ENCODE peak calls at places on chromosomes 4 and X, in four cellular contexts. One of them, this sample, is unnamed.
A peak's percentile ranks its signal among the peaks of the same experiment; 100 is the strongest.

GRCh38 chr4:12846368-12846767 is 637.8 kb downstream of the RAB28 start:
- DNase-seq in transverse colon: no peak
- DNase-seq in heart left ventricle: no peak
- DNase-seq in IMR-90: no peak
- DNase-seq in this sample: no peak

GRCh38 chr4:9923195-9923812 is 98.0 kb downstream of the SLC2A9 start:
- DNase-seq in transverse colon: no peak
- DNase-seq in heart left ventricle: no peak
- DNase-seq in IMR-90: no peak
- DNase-seq in this sample: no peak

GRCh38 chr4:138218976-138219375 is 23.2 kb downstream of the SLC7A11 start:
- DNase-seq in transverse colon: no peak
- DNase-seq in heart left ventricle: no peak
- DNase-seq in IMR-90: no peak
- DNase-seq in this sample: no peak

GRCh38 chr4:48585401-48585800 is 95.3 kb downstream of the ZAR1 start:
- DNase-seq in transverse colon: no peak
- DNase-seq in heart left ventricle: no peak
- DNase-seq in IMR-90: no peak
- DNase-seq in this sample: no peak

GRCh38 chr4:172088556-172088955 is 275.4 kb downstream of the GALNTL6 start:
- DNase-seq in transverse colon: no peak
- DNase-seq in heart left ventricle: no peak
- DNase-seq in IMR-90: no peak
- DNase-seq in this sample: no peak

GRCh38 chr4:169810325-169811323 is 52.9 kb upstream of the HPF1 start:
- DNase-seq in transverse colon: peak; percentile 10
- DNase-seq in heart left ventricle: no peak
- DNase-seq in IMR-90: peak; percentile 81
- DNase-seq in this sample: no peak

GRCh38 chrX:144327515-144327914 is 443.6 kb downstream of the UBE2NL start:
- DNase-seq in transverse colon: no peak
- DNase-seq in heart left ventricle: no peak
- DNase-seq in IMR-90: no peak
- DNase-seq in this sample: no peak

GRCh38 chr4:8225704-8226443 is 26.8 kb downstream of the SH3TC1 start:
- DNase-seq in transverse colon: no peak
- DNase-seq in heart left ventricle: no peak
- DNase-seq in IMR-90: no peak
- DNase-seq in this sample: no peak

GRCh38 chr4:69759189-69759604 is 1.2 kb downstream of the SULT1B1 start:
- DNase-seq in transverse colon: peak; percentile 20
- DNase-seq in heart left ventricle: no peak
- DNase-seq in IMR-90: no peak
- DNase-seq in this sample: no peak

GRCh38 chrX:97429101-97429500 is 545.4 kb downstream of the RPA4 start:
- DNase-seq in transverse colon: no peak
- DNase-seq in heart left ventricle: no peak
- DNase-seq in IMR-90: no peak
- DNase-seq in this sample: no peak

GRCh38 chrX:729583-730409 is 99.2 kb downstream of the SHOX start:
- DNase-seq in transverse colon: no peak
- DNase-seq in heart left ventricle: no peak
- DNase-seq in IMR-90: no peak
- DNase-seq in this sample: no peak

GRCh38 chrX:22171287-22172060 is 101.2 kb upstream of the CBLL2 start:
- DNase-seq in transverse colon: no peak
- DNase-seq in heart left ventricle: no peak
- DNase-seq in IMR-90: no peak
- DNase-seq in this sample: no peak

GRCh38 chrX:69179380-69179911 is 14.2 kb upstream of the PJA1 start:
- DNase-seq in transverse colon: no peak
- DNase-seq in heart left ventricle: no peak
- DNase-seq in IMR-90: peak; percentile 29
- DNase-seq in this sample: no peak

GRCh38 chrX:145936769-145937168 is 119.1 kb downstream of the SLITRK2 start:
- DNase-seq in transverse colon: no peak
- DNase-seq in heart left ventricle: no peak
- DNase-seq in IMR-90: no peak
- DNase-seq in this sample: no peak

GRCh38 chrX:134542485-134542884 is 82.5 kb downstream of the HPRT1 start:
- DNase-seq in transverse colon: no peak
- DNase-seq in heart left ventricle: peak; percentile 25
- DNase-seq in IMR-90: peak; percentile 70
- DNase-seq in this sample: no peak

GRCh38 chr4:40809058-40809457 is 59.3 kb downstream of the NSUN7 start:
- DNase-seq in transverse colon: no peak
- DNase-seq in heart left ventricle: no peak
- DNase-seq in IMR-90: no peak
- DNase-seq in this sample: no peak

GRCh38 chr4:130288576-130288975 is 1192.6 kb downstream of the C4orf33 start:
- DNase-seq in transverse colon: no peak
- DNase-seq in heart left ventricle: no peak
- DNase-seq in IMR-90: no peak
- DNase-seq in this sample: no peak

GRCh38 chr4:742096-742741 is 36.6 kb downstream of the PCGF3 start:
- DNase-seq in transverse colon: no peak
- DNase-seq in heart left ventricle: no peak
- DNase-seq in IMR-90: no peak
- DNase-seq in this sample: no peak

GRCh38 chr4:88414755-88415154 is 36.1 kb downstream of the HERC6 start:
- DNase-seq in transverse colon: no peak
- DNase-seq in heart left ventricle: no peak
- DNase-seq in IMR-90: no peak
- DNase-seq in this sample: no peak

GRCh38 chr4:73844352-73844751 is 7.9 kb downstream of the CXCL6 start:
- DNase-seq in transverse colon: no peak
- DNase-seq in heart left ventricle: no peak
- DNase-seq in IMR-90: peak; percentile 66
- DNase-seq in this sample: no peak

GRCh38 chrX:150146271-150146888 is 208.1 kb upstream of the EOLA2 start:
- DNase-seq in transverse colon: no peak
- DNase-seq in heart left ventricle: peak; percentile 32
- DNase-seq in IMR-90: no peak
- DNase-seq in this sample: no peak

GRCh38 chr4:188660796-188661195 is 521.6 kb downstream of the TRIML1 start:
- DNase-seq in transverse colon: no peak
- DNase-seq in heart left ventricle: no peak
- DNase-seq in IMR-90: no peak
- DNase-seq in this sample: no peak

GRCh38 chrX:152817082-152817744 is 13.3 kb downstream of the CETN2 start:
- DNase-seq in transverse colon: peak; percentile 26
- DNase-seq in heart left ventricle: no peak
- DNase-seq in IMR-90: peak; percentile 54
- DNase-seq in this sample: no peak

GRCh38 chrX:100381613-100382012 is 28.5 kb downstream of the PCDH19 start:
- DNase-seq in transverse colon: no peak
- DNase-seq in heart left ventricle: no peak
- DNase-seq in IMR-90: no peak
- DNase-seq in this sample: no peak

GRCh38 chrX:69025802-69026301 is 139.4 kb downstream of the PJA1 start:
- DNase-seq in transverse colon: no peak
- DNase-seq in heart left ventricle: no peak
- DNase-seq in IMR-90: peak; percentile 81
- DNase-seq in this sample: no peak

GRCh38 chr4:122764071-122764807 is 31.7 kb downstream of the BBS12 start:
- DNase-seq in transverse colon: no peak
- DNase-seq in heart left ventricle: no peak
- DNase-seq in IMR-90: peak; percentile 75
- DNase-seq in this sample: no peak

GRCh38 chr4:152138451-152138850 is 377.6 kb upstream of the GATB start:
- DNase-seq in transverse colon: no peak
- DNase-seq in heart left ventricle: no peak
- DNase-seq in IMR-90: no peak
- DNase-seq in this sample: no peak

GRCh38 chr4:173040200-173040599 is 128.4 kb upstream of the GALNT7 start:
- DNase-seq in transverse colon: no peak
- DNase-seq in heart left ventricle: no peak
- DNase-seq in IMR-90: peak; percentile 4
- DNase-seq in this sample: no peak

GRCh38 chrX:5051831-5052491 is 1176.7 kb downstream of the NLGN4X start:
- DNase-seq in transverse colon: peak; percentile 13
- DNase-seq in heart left ventricle: peak; percentile 61
- DNase-seq in IMR-90: no peak
- DNase-seq in this sample: no peak

GRCh38 chrX:38803609-38804480 is 2.6 kb downstream of the MID1IP1 start:
- DNase-seq in transverse colon: peak; percentile 88
- DNase-seq in heart left ventricle: peak; percentile 91
- DNase-seq in IMR-90: peak; percentile 34
- DNase-seq in this sample: peak; percentile 3

GRCh38 chrX:75228854-75229253 is 45.0 kb upstream of the UPRT start:
- DNase-seq in transverse colon: no peak
- DNase-seq in heart left ventricle: no peak
- DNase-seq in IMR-90: no peak
- DNase-seq in this sample: no peak

GRCh38 chrX:134760671-134761070 is 102.4 kb upstream of the PLAC1 start:
- DNase-seq in transverse colon: no peak
- DNase-seq in heart left ventricle: no peak
- DNase-seq in IMR-90: no peak
- DNase-seq in this sample: no peak

GRCh38 chr4:56804551-56804950 is 16.9 kb downstream of the SPINK2 start:
- DNase-seq in transverse colon: no peak
- DNase-seq in heart left ventricle: no peak
- DNase-seq in IMR-90: peak; percentile 26
- DNase-seq in this sample: no peak

GRCh38 chrX:37684426-37684825 is 1.2 kb upstream of the XK start:
- DNase-seq in transverse colon: no peak
- DNase-seq in heart left ventricle: no peak
- DNase-seq in IMR-90: no peak
- DNase-seq in this sample: no peak

DNA sequence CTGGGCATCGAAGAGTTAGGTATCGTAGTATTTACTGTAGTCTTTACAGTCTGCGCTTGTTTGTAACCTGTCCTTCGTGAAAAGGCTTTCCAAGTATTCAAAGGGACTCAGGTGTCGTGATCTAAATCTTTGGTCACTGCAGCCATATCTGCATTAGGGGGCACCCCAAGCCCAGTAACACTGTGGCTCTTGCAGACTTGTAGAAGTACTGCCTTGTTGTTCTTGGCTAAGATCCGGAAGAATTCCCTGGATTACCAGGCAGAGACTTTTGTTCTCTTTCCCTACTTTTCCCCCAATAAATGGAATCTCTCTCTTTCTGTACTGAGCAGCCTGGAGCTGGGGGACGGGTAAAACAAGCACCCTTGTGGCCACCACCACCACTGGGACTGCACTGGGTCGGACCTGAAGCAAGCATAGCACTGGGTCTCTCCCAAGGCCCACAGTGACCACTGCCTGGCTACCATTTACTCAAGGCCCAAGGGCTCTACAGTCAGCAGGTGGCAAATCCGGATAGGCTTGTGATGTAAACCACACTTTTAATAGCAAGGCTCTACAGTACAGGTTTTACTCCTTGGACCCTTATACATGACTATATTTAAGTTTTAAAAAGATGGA is 12.0 kb downstream of the CXorf58 start:
- DNase-seq in transverse colon: no peak
- DNase-seq in heart left ventricle: no peak
- DNase-seq in IMR-90: no peak
- DNase-seq in this sample: no peak
- TF ChIP-seq CTCF in transverse colon: no peak
- TF ChIP-seq CTCF in heart left ventricle: no peak
- TF ChIP-seq CTCF in IMR-90: no peak
- TF ChIP-seq CTCF in this sample: no peak

DNA sequence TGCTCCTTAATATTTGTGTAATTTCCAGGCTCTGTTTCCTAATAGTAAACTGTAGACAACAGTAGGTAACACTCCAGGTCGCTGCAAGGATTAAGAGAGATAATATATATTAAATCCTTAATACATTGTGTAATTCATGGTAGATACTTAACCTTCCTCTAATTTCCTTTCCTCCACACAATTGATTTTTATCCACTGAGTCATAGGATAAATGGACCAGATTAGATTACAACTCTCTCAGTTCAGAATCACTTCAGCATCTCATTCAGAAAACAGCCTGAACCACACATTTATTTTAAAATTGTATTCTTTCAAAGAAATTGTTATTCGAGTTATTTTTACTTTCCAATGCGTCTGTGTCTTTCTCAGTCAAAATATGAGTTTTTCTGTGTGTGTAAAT is 17.1 kb downstream of the GK2 start:
- DNase-seq in transverse colon: no peak
- DNase-seq in heart left ventricle: no peak
- DNase-seq in IMR-90: no peak
- DNase-seq in this sample: no peak
- TF ChIP-seq POLR2A in transverse colon: no peak
- TF ChIP-seq POLR2A in heart left ventricle: no peak
- TF ChIP-seq POLR2A in IMR-90: no peak
- TF ChIP-seq POLR2A in this sample: no peak

GRCh38 chrX:81411517-81411916 is 209.6 kb downstream of the SH3BGRL start:
- DNase-seq in transverse colon: no peak
- DNase-seq in heart left ventricle: no peak
- DNase-seq in IMR-90: no peak
- DNase-seq in this sample: no peak
- H3K27ac ChIP-seq in transverse colon: no peak overlapping the region
- H3K27ac ChIP-seq in heart left ventricle: no peak overlapping the region
- H3K27ac ChIP-seq in IMR-90: no peak overlapping the region
- H3K27ac ChIP-seq in this sample: no peak overlapping the region

GRCh38 chrX:11944486-11944885 is 186.4 kb downstream of the MSL3 start:
- DNase-seq in transverse colon: no peak
- DNase-seq in heart left ventricle: no peak
- DNase-seq in IMR-90: peak; percentile 64
- DNase-seq in this sample: no peak
- TF ChIP-seq CTCF in transverse colon: peak; percentile 15
- TF ChIP-seq CTCF in heart left ventricle: peak; percentile 32
- TF ChIP-seq CTCF in IMR-90: peak; percentile 54
- TF ChIP-seq CTCF in this sample: no peak

DNA sequence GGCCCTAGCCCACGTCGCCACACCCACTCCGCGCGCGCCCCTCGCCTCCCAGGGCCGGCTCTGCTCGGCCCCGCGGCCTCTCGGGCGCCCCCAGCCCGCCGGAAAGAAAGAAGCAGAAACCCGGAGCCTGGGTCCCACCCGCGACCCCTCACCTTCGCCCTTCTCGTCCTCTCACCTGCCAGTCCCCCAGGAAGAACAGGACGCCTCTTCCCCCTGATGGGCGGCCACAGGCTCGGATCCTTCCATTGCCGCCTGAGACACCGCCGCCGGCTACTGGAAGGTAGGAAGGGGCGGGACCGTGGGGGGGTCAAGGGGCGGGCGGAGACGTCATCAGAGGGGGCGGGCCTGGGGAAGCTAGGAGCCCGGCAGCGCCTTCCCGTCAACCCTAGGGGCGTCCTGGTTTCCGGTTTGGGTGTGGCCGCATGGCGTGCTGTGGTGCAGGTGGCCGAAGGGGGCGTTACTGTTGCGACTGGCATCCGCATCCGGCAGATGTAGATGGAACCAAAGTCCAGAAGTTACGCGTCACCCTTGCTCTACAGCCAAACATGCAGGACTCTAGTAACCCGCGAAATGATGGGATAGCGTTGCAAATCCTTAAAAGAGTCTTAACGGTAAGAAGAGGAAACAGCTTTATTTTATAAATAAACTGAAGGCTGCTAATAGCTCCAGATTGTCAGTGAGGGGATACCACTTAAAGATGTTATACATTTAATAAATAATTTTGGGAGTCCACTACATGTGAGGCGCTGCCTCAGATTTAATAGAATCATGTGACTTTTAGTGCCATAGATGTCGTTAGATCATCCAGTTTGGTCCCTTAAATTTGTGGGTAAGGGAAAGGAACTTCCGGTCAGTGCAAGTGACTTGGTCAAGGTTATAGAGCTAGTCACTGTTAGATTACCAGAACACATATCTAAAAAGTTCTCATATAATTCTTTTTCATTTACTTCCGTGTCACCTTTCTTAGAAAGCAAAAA is at the start of gene UBA6:
- DNase-seq in transverse colon: peak; percentile 98
- DNase-seq in heart left ventricle: peak; percentile 97
- DNase-seq in IMR-90: peak; percentile 96
- DNase-seq in this sample: peak; percentile 87
- TF ChIP-seq POLR2A in transverse colon: peak; percentile 80
- TF ChIP-seq POLR2A in heart left ventricle: no peak
- TF ChIP-seq POLR2A in IMR-90: peak; percentile 82
- TF ChIP-seq POLR2A in this sample: peak; percentile 76